ENCODE peak calls at places on chromosome 21, in five cellular contexts. One of them, this sample, is unnamed.

GRCh38 chr21:16573581-16573980 is 843.8 kb downstream of the USP25 start:
- DNase-seq in endothelial cell: no peak
- DNase-seq in MG63: peak
- DNase-seq in activated CD4-positive, CD25-positive, alpha-beta regulatory T cell: no peak
- DNase-seq in IMR-90: peak
- DNase-seq in this sample: no peak

GRCh38 chr21:37873655-37874054 is 42.6 kb downstream of the KCNJ6 start:
- DNase-seq in endothelial cell: no peak
- DNase-seq in MG63: no peak
- DNase-seq in IMR-90: peak
- DNase-seq in activated CD4-positive, CD25-positive, alpha-beta regulatory T cell: no peak
- DNase-seq in this sample: no peak

GRCh38 chr21:33844104-33844889 is 71.3 kb downstream of the ATP5PO start:
- DNase-seq in activated CD4-positive, CD25-positive, alpha-beta regulatory T cell: no peak
- DNase-seq in MG63: no peak
- DNase-seq in endothelial cell: no peak
- DNase-seq in IMR-90: no peak
- DNase-seq in this sample: no peak

GRCh38 chr21:32499249-32500055 is 85.9 kb downstream of the TCP10L start:
- DNase-seq in IMR-90: peak
- DNase-seq in activated CD4-positive, CD25-positive, alpha-beta regulatory T cell: no peak
- DNase-seq in MG63: peak
- DNase-seq in endothelial cell: no peak
- DNase-seq in this sample: no peak

GRCh38 chr21:45439901-45440461 is 35.0 kb downstream of the COL18A1 start:
- DNase-seq in IMR-90: no peak
- DNase-seq in activated CD4-positive, CD25-positive, alpha-beta regulatory T cell: no peak
- DNase-seq in MG63: no peak
- DNase-seq in endothelial cell: no peak
- DNase-seq in this sample: no peak

GRCh38 chr21:44368711-44369446 is 15.5 kb downstream of the TRPM2 start:
- DNase-seq in activated CD4-positive, CD25-positive, alpha-beta regulatory T cell: no peak
- DNase-seq in MG63: no peak
- DNase-seq in endothelial cell: no peak
- DNase-seq in IMR-90: no peak
- DNase-seq in this sample: no peak

GRCh38 chr21:26130249-26130896 is 40.2 kb downstream of the APP start:
- DNase-seq in MG63: no peak
- DNase-seq in activated CD4-positive, CD25-positive, alpha-beta regulatory T cell: no peak
- DNase-seq in IMR-90: peak
- DNase-seq in endothelial cell: no peak
- DNase-seq in this sample: no peak

GRCh38 chr21:33070921-33071877 is 1.3 kb downstream of the OLIG1 start:
- DNase-seq in activated CD4-positive, CD25-positive, alpha-beta regulatory T cell: no peak
- DNase-seq in endothelial cell: peak
- DNase-seq in MG63: no peak
- DNase-seq in IMR-90: no peak
- DNase-seq in this sample: peak

GRCh38 chr21:36162631-36163030 is 6.0 kb downstream of the DOP1B start:
- DNase-seq in IMR-90: no peak
- DNase-seq in endothelial cell: no peak
- DNase-seq in activated CD4-positive, CD25-positive, alpha-beta regulatory T cell: no peak
- DNase-seq in MG63: peak
- DNase-seq in this sample: no peak

GRCh38 chr21:39712976-39713375 is 32.0 kb upstream of the IGSF5 start:
- DNase-seq in endothelial cell: no peak
- DNase-seq in MG63: no peak
- DNase-seq in IMR-90: no peak
- DNase-seq in activated CD4-positive, CD25-positive, alpha-beta regulatory T cell: no peak
- DNase-seq in this sample: no peak

GRCh38 chr21:33971492-33972013 is 55.9 kb upstream of the ATP5PO start:
- DNase-seq in activated CD4-positive, CD25-positive, alpha-beta regulatory T cell: no peak
- DNase-seq in endothelial cell: no peak
- DNase-seq in IMR-90: peak
- DNase-seq in MG63: peak
- DNase-seq in this sample: no peak

GRCh38 chr21:15010645-15011044 is 54.2 kb downstream of the NRIP1 start:
- DNase-seq in activated CD4-positive, CD25-positive, alpha-beta regulatory T cell: no peak
- DNase-seq in endothelial cell: no peak
- DNase-seq in MG63: no peak
- DNase-seq in IMR-90: peak
- DNase-seq in this sample: no peak

GRCh38 chr21:44583800-44584147 is 3.4 kb upstream of the KRTAP10-5 start:
- DNase-seq in endothelial cell: no peak
- DNase-seq in IMR-90: no peak
- DNase-seq in MG63: no peak
- DNase-seq in activated CD4-positive, CD25-positive, alpha-beta regulatory T cell: no peak
- DNase-seq in this sample: no peak

GRCh38 chr21:46227811-46228344 is 696 bp downstream of the LSS start:
- DNase-seq in endothelial cell: no peak
- DNase-seq in activated CD4-positive, CD25-positive, alpha-beta regulatory T cell: no peak
- DNase-seq in MG63: no peak
- DNase-seq in IMR-90: no peak
- DNase-seq in this sample: no peak

GRCh38 chr21:45539796-45540600 is 2.2 kb downstream of the SLC19A1 start:
- DNase-seq in endothelial cell: peak
- DNase-seq in MG63: no peak
- DNase-seq in activated CD4-positive, CD25-positive, alpha-beta regulatory T cell: no peak
- DNase-seq in IMR-90: no peak
- DNase-seq in this sample: no peak

GRCh38 chr21:26506951-26507350 is 66.1 kb downstream of the CYYR1 start:
- DNase-seq in IMR-90: peak
- DNase-seq in activated CD4-positive, CD25-positive, alpha-beta regulatory T cell: no peak
- DNase-seq in MG63: no peak
- DNase-seq in endothelial cell: no peak
- DNase-seq in this sample: no peak

GRCh38 chr21:44556879-44557278 is 1.7 kb downstream of the KRTAP10-3 start:
- DNase-seq in endothelial cell: no peak
- DNase-seq in MG63: no peak
- DNase-seq in activated CD4-positive, CD25-positive, alpha-beta regulatory T cell: no peak
- DNase-seq in IMR-90: no peak
- DNase-seq in this sample: peak

GRCh38 chr21:32248616-32249550 is 30.0 kb downstream of the MIS18A start:
- DNase-seq in MG63: no peak
- DNase-seq in activated CD4-positive, CD25-positive, alpha-beta regulatory T cell: no peak
- DNase-seq in IMR-90: peak
- DNase-seq in endothelial cell: no peak
- DNase-seq in this sample: no peak

GRCh38 chr21:43342301-43342881 is 84.5 kb downstream of the SIK1 start:
- DNase-seq in endothelial cell: no peak
- DNase-seq in activated CD4-positive, CD25-positive, alpha-beta regulatory T cell: no peak
- DNase-seq in MG63: no peak
- DNase-seq in IMR-90: no peak
- DNase-seq in this sample: no peak

GRCh38 chr21:37001446-37001845 is 5.1 kb upstream of the RIPPLY3 start:
- DNase-seq in activated CD4-positive, CD25-positive, alpha-beta regulatory T cell: no peak
- DNase-seq in endothelial cell: no peak
- DNase-seq in IMR-90: no peak
- DNase-seq in MG63: no peak
- DNase-seq in this sample: no peak

GRCh38 chr21:38806942-38807284 is 1.2 kb downstream of the ETS2 start:
- DNase-seq in MG63: no peak
- DNase-seq in IMR-90: peak
- DNase-seq in activated CD4-positive, CD25-positive, alpha-beta regulatory T cell: no peak
- DNase-seq in endothelial cell: no peak
- DNase-seq in this sample: no peak

GRCh38 chr21:41170442-41170841 is 2.5 kb downstream of the BACE2 start:
- DNase-seq in IMR-90: peak
- DNase-seq in MG63: peak
- DNase-seq in activated CD4-positive, CD25-positive, alpha-beta regulatory T cell: no peak
- DNase-seq in endothelial cell: peak
- DNase-seq in this sample: peak

GRCh38 chr21:39217356-39218081 is 34.3 kb upstream of the PSMG1 start:
- DNase-seq in endothelial cell: no peak
- DNase-seq in activated CD4-positive, CD25-positive, alpha-beta regulatory T cell: no peak
- DNase-seq in MG63: no peak
- DNase-seq in IMR-90: no peak
- DNase-seq in this sample: no peak

GRCh38 chr21:32206631-32207030 is 72.2 kb downstream of the MIS18A start:
- DNase-seq in endothelial cell: no peak
- DNase-seq in MG63: no peak
- DNase-seq in activated CD4-positive, CD25-positive, alpha-beta regulatory T cell: no peak
- DNase-seq in IMR-90: no peak
- DNase-seq in this sample: no peak

GRCh38 chr21:36535618-36536241 is 55.8 kb upstream of the CLDN14 start:
- DNase-seq in MG63: no peak
- DNase-seq in activated CD4-positive, CD25-positive, alpha-beta regulatory T cell: no peak
- DNase-seq in endothelial cell: no peak
- DNase-seq in IMR-90: no peak
- DNase-seq in this sample: peak

This sample was measured in GM20000.